ENCODE peak calls at places on chromosomes 7 and 10, in eight cellular contexts. One of them, this sample, is unnamed.

GRCh38 chr10:7405637-7406036 is 5.2 kb downstream of the SFMBT2 start:
- DNase-seq in psoas muscle: no peak
- DNase-seq in IMR-90: no peak
- DNase-seq in brain microvascular endothelial cell: no peak
- DNase-seq in right cardiac atrium: no peak
- DNase-seq in ovary: no peak
- DNase-seq in heart right ventricle: no peak
- DNase-seq in adrenal gland: no peak
- DNase-seq in this sample: no peak

GRCh38 chr7:60706-61105 is 131.7 kb upstream of the FAM20C start:
- DNase-seq in psoas muscle: no peak
- DNase-seq in IMR-90: no peak
- DNase-seq in brain microvascular endothelial cell: no peak
- DNase-seq in right cardiac atrium: no peak
- DNase-seq in ovary: peak; percentile 8
- DNase-seq in heart right ventricle: no peak
- DNase-seq in adrenal gland: no peak
- DNase-seq in this sample: no peak

GRCh38 chr10:113979378-113979777 is 64.3 kb upstream of the ADRB1 start:
- DNase-seq in psoas muscle: no peak
- DNase-seq in IMR-90: no peak
- DNase-seq in brain microvascular endothelial cell: no peak
- DNase-seq in right cardiac atrium: no peak
- DNase-seq in ovary: no peak
- DNase-seq in heart right ventricle: no peak
- DNase-seq in adrenal gland: no peak
- DNase-seq in this sample: no peak

GRCh38 chr7:128236924-128237586 is 4.0 kb upstream of the LEP start:
- DNase-seq in psoas muscle: no peak
- DNase-seq in IMR-90: peak; percentile 90
- DNase-seq in brain microvascular endothelial cell: peak; percentile 84
- DNase-seq in right cardiac atrium: no peak
- DNase-seq in ovary: no peak
- DNase-seq in heart right ventricle: no peak
- DNase-seq in adrenal gland: no peak
- DNase-seq in this sample: no peak

GRCh38 chr10:116688241-116688711 is 54.1 kb downstream of the HSPA12A start:
- DNase-seq in psoas muscle: no peak
- DNase-seq in IMR-90: peak; percentile 80
- DNase-seq in brain microvascular endothelial cell: peak; percentile 27
- DNase-seq in right cardiac atrium: no peak
- DNase-seq in ovary: peak; percentile 45
- DNase-seq in heart right ventricle: peak; percentile 34
- DNase-seq in adrenal gland: no peak
- DNase-seq in this sample: peak; percentile 43

GRCh38 chr7:29146082-29146706 is at the start of gene CPVL:
- DNase-seq in psoas muscle: peak; percentile 55
- DNase-seq in IMR-90: no peak
- DNase-seq in brain microvascular endothelial cell: no peak
- DNase-seq in right cardiac atrium: peak; percentile 57
- DNase-seq in ovary: peak; percentile 41
- DNase-seq in heart right ventricle: peak; percentile 69
- DNase-seq in adrenal gland: peak; percentile 63
- DNase-seq in this sample: peak; percentile 28

GRCh38 chr7:32583791-32584190 is 88.5 kb downstream of the AVL9 start:
- DNase-seq in psoas muscle: no peak
- DNase-seq in IMR-90: peak; percentile 87
- DNase-seq in brain microvascular endothelial cell: peak; percentile 68
- DNase-seq in right cardiac atrium: no peak
- DNase-seq in ovary: no peak
- DNase-seq in heart right ventricle: no peak
- DNase-seq in adrenal gland: no peak
- DNase-seq in this sample: no peak

GRCh38 chr10:28839600-28840007 is 162.3 kb downstream of the BAMBI start:
- DNase-seq in psoas muscle: no peak
- DNase-seq in IMR-90: peak; percentile 79
- DNase-seq in brain microvascular endothelial cell: peak; percentile 95
- DNase-seq in right cardiac atrium: peak; percentile 33
- DNase-seq in ovary: peak; percentile 62
- DNase-seq in heart right ventricle: peak; percentile 59
- DNase-seq in adrenal gland: peak; percentile 94
- DNase-seq in this sample: no peak

DNA sequence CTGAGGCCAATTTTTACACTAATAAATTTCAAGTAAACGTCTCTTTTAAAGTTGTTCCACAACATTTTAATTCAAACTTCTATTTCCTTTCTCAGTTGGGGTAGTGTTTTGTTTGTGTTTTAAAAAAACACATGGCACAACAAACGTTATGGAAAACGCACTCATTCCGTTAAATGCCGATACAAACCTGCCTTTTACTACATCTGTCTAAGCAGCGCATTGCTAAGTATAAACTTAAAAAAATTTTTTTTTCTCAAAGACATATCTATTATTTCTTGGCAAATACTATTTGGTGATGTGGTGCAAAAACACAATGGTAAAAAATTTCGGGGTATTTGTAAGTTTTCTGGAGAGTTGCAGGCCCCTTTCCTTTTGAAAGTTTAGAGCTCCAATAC is 1.4 kb downstream of the SKIDA1 start:
- DNase-seq in psoas muscle: no peak
- DNase-seq in IMR-90: no peak
- DNase-seq in brain microvascular endothelial cell: no peak
- DNase-seq in right cardiac atrium: no peak
- DNase-seq in ovary: no peak
- DNase-seq in heart right ventricle: no peak
- DNase-seq in adrenal gland: no peak
- DNase-seq in this sample: no peak
- H3K27ac ChIP-seq in psoas muscle: peak overlapping the region; percentile 99
- H3K27ac ChIP-seq in IMR-90: peak overlapping the region; percentile 98
- H3K27ac ChIP-seq in brain microvascular endothelial cell: no peak overlapping the region
- H3K27ac ChIP-seq in right cardiac atrium: peak overlapping the region; percentile 95
- H3K27ac ChIP-seq in ovary: no peak overlapping the region
- H3K27ac ChIP-seq in heart right ventricle: peak overlapping the region; percentile 99
- H3K27ac ChIP-seq in adrenal gland: peak overlapping the region; percentile 98
- H3K27ac ChIP-seq in this sample: no peak overlapping the region

DNA sequence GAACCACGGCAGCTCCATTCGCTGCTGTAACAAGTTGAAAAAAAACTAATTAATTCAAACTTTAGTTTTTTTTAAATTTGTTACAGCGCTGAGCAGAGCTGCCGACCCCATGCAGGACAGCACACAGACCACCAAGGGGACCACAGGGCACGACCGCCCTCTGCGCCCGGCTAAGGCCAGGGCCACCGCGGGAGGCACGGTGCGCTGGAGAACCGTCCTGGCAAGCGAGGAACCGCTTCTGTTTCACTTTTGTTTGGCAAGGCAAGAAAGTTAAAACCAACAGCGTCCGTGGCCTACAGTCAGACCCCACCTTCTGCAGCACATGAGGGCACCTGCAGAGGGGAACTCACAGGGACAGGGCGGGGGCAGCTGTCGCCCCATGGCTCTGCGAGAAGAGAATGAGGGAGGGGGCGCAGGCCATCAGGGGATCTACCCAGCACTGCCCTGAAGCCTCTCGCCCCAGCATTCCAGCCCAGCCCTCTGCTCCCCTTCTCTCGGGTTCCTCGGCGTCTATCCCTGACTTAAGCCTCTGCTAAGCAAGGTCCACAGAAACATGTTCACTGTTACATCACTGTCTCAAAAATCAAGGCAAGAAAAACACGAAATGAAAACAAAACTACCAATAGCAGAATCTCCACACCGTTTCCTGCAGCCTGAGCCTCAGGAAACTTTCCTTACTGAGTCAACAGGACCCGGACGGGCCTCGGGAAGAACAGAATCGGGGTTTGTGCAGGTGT is 204.4 kb downstream of the DIP2C start:
- DNase-seq in psoas muscle: no peak
- DNase-seq in IMR-90: no peak
- DNase-seq in brain microvascular endothelial cell: peak; percentile 23
- DNase-seq in right cardiac atrium: no peak
- DNase-seq in ovary: no peak
- DNase-seq in heart right ventricle: no peak
- DNase-seq in adrenal gland: peak; percentile 51
- DNase-seq in this sample: no peak
- H3K4me3 ChIP-seq in psoas muscle: peak overlapping the region; percentile 73
- H3K4me3 ChIP-seq in IMR-90: peak overlapping the region; percentile 37
- H3K4me3 ChIP-seq in brain microvascular endothelial cell: peak overlapping the region; percentile 64
- H3K4me3 ChIP-seq in right cardiac atrium: no peak overlapping the region
- H3K4me3 ChIP-seq in ovary: peak overlapping the region; percentile 35
- H3K4me3 ChIP-seq in heart right ventricle: peak overlapping the region; percentile 63
- H3K4me3 ChIP-seq in adrenal gland: no peak overlapping the region
- H3K4me3 ChIP-seq in this sample: peak overlapping the region; percentile 31

GRCh38 chr7:27918503-27918902 is 178.5 kb downstream of the TAX1BP1 start:
- DNase-seq in psoas muscle: no peak
- DNase-seq in IMR-90: no peak
- DNase-seq in brain microvascular endothelial cell: no peak
- DNase-seq in right cardiac atrium: no peak
- DNase-seq in ovary: no peak
- DNase-seq in heart right ventricle: no peak
- DNase-seq in adrenal gland: no peak
- DNase-seq in this sample: no peak
- H3K27ac ChIP-seq in psoas muscle: no peak overlapping the region
- H3K27ac ChIP-seq in IMR-90: no peak overlapping the region
- H3K27ac ChIP-seq in brain microvascular endothelial cell: no peak overlapping the region
- H3K27ac ChIP-seq in right cardiac atrium: no peak overlapping the region
- H3K27ac ChIP-seq in ovary: no peak overlapping the region
- H3K27ac ChIP-seq in heart right ventricle: no peak overlapping the region
- H3K27ac ChIP-seq in adrenal gland: no peak overlapping the region
- H3K27ac ChIP-seq in this sample: no peak overlapping the region

GRCh38 chr10:13376771-13377170 is 28.7 kb upstream of the SEPHS1 start:
- DNase-seq in psoas muscle: no peak
- DNase-seq in IMR-90: no peak
- DNase-seq in brain microvascular endothelial cell: no peak
- DNase-seq in right cardiac atrium: no peak
- DNase-seq in ovary: no peak
- DNase-seq in heart right ventricle: no peak
- DNase-seq in adrenal gland: no peak
- DNase-seq in this sample: no peak
- H3K4me3 ChIP-seq in psoas muscle: no peak overlapping the region
- H3K4me3 ChIP-seq in IMR-90: no peak overlapping the region
- H3K4me3 ChIP-seq in brain microvascular endothelial cell: no peak overlapping the region
- H3K4me3 ChIP-seq in right cardiac atrium: no peak overlapping the region
- H3K4me3 ChIP-seq in ovary: no peak overlapping the region
- H3K4me3 ChIP-seq in heart right ventricle: no peak overlapping the region
- H3K4me3 ChIP-seq in adrenal gland: no peak overlapping the region
- H3K4me3 ChIP-seq in this sample: no peak overlapping the region

DNA sequence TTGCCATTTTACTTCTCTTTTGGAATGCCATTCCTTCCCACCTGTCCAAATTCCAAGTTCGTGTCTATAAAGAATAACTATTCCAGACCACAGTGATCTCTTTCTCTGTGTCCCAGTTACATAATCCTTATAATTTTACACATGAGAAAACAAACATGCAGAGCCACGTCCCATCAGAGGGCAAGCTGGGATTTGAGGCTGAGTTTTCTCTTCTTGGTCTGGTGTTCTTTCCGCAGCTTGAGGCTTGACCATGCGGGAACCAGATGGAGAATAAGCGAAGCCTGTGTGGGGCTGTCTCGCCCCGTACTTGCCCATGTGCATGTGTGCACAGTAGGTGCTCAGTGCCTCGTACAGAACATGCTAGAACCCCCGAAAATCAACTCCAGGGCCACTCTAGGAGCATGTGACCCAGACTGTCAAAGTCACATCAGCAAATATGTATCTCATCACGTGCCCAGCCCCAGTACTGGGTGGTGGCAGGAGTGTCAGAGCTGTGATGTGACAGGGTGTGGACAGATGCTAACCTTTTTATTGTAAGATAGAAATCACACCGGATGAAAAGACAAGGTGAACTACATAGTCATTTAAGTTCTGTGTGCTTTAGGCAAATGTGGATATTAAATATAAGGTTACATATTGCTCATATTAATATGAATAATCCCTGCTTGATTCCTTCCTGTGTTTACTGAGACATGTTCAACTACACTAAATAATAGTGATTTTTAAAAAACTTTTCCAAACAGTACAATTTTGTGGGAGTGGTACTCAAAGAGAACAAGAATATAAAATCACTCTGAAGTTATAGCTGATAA is 3.2 kb downstream of the INSIG1 start:
- DNase-seq in psoas muscle: no peak
- DNase-seq in IMR-90: no peak
- DNase-seq in brain microvascular endothelial cell: no peak
- DNase-seq in right cardiac atrium: no peak
- DNase-seq in ovary: no peak
- DNase-seq in heart right ventricle: no peak
- DNase-seq in adrenal gland: no peak
- DNase-seq in this sample: no peak
- H3K27ac ChIP-seq in psoas muscle: no peak overlapping the region
- H3K27ac ChIP-seq in IMR-90: no peak overlapping the region
- H3K27ac ChIP-seq in brain microvascular endothelial cell: no peak overlapping the region
- H3K27ac ChIP-seq in right cardiac atrium: no peak overlapping the region
- H3K27ac ChIP-seq in ovary: no peak overlapping the region
- H3K27ac ChIP-seq in heart right ventricle: no peak overlapping the region
- H3K27ac ChIP-seq in adrenal gland: no peak overlapping the region
- H3K27ac ChIP-seq in this sample: peak overlapping the region; percentile 60

DNA sequence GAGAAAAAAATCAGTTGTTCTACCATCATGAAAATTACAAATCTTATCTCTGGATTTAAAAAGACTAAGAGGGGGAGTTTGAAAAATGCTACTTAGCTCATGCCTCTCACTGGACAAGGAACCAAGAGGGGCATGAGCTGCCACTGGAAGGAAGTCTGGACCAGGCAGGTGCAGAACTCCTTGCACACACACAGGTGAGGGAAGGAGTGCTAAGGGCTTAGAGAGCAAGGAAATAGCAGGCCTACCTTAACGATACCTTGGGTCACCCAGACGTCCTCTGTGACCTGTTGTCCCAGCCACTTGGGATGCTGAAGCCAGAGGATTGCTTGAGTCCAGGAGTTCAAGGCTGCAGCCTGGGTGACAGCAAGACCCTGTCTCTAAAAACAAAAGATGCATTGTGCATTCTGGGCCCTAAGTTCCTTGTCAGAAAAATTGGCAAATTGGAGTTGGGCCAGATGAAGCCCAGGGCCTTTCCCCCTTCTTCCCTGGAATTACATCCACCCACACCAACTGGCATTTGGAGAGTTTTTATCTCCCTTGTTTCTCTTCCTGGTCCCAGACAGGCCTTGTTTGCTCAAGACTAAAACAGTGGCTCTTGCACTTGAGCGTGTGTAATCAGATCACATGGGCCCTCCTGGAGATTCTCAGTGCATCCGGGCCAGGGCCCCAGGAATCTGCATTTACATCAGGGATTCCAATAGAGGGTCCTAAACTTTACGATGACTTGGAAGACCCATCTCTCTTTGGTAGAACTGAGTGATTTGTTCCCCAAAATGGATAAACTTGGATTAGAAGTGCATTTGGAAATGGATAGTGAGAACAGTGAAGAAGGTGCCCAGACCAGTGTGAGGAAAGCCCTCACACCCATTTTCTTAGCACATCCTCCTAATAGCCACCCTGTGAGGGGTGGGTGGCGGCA is 3.0 kb downstream of the DDIT4 start:
- DNase-seq in psoas muscle: peak; percentile 47
- DNase-seq in IMR-90: peak; percentile 73
- DNase-seq in brain microvascular endothelial cell: peak; percentile 60
- DNase-seq in right cardiac atrium: no peak
- DNase-seq in ovary: peak; percentile 76
- DNase-seq in heart right ventricle: no peak
- DNase-seq in adrenal gland: peak; percentile 78
- DNase-seq in this sample: no peak
- H3K4me3 ChIP-seq in psoas muscle: peak overlapping the region; percentile 89
- H3K4me3 ChIP-seq in IMR-90: peak overlapping the region; percentile 26
- H3K4me3 ChIP-seq in brain microvascular endothelial cell: peak overlapping the region; percentile 99
- H3K4me3 ChIP-seq in right cardiac atrium: peak overlapping the region; percentile 68
- H3K4me3 ChIP-seq in ovary: peak overlapping the region; percentile 77
- H3K4me3 ChIP-seq in heart right ventricle: peak overlapping the region; percentile 75
- H3K4me3 ChIP-seq in adrenal gland: no peak overlapping the region
- H3K4me3 ChIP-seq in this sample: peak overlapping the region; percentile 97

This sample was measured in dorsolateral prefrontal cortex.